ENCODE peak calls at places on chromosomes 6 and 20, in four cellular contexts. R is K562, L is cardiac muscle cell, T is psoas muscle. U is an unnamed sample.
A peak's percentile ranks its signal among the peaks of the same experiment; 100 is the strongest.

GRCh38 chr6:52691718-52692117 is 20.8 kb downstream of the TMEM14A start:
- DNase-seq in L (no peak), T (no peak), R (no peak), U (no peak)

GRCh38 chr6:40719671-40720374 is 132.7 kb upstream of the LRFN2 start:
- DNase-seq in R (no peak), L (peak; percentile 31), T (no peak), U (no peak)

GRCh38 chr6:86685230-86685797 is 252.0 kb upstream of the HTR1E start:
- DNase-seq in R (no peak), L (no peak), T (no peak), U (no peak)

GRCh38 chr6:77462359-77463307 is 658 bp downstream of the HTR1B start:
- DNase-seq in L (peak; percentile 58), T (no peak), R (no peak), U (peak; percentile 55)

GRCh38 chr6:133710826-133711225 is 178.1 kb upstream of the TCF21 start:
- DNase-seq in R (no peak), L (no peak), T (no peak), U (no peak)

GRCh38 chr6:43275782-43276179 is 22.3 kb upstream of the SLC22A7 start:
- DNase-seq in L (no peak), R (no peak), T (no peak), U (no peak)

GRCh38 chr6:158593670-158594069 is 33.8 kb downstream of the TMEM181 start:
- DNase-seq in T (no peak), L (no peak), R (no peak), U (no peak)

GRCh38 chr6:90285611-90286381 is 10.8 kb downstream of the BACH2 start:
- DNase-seq in R (peak; percentile 43), T (peak; percentile 92), L (peak; percentile 94), U (peak; percentile 92)

GRCh38 chr6:95087394-95088097 is 489.8 kb upstream of the MANEA start:
- DNase-seq in R (no peak), T (no peak), L (peak; percentile 86), U (no peak)

GRCh38 chr6:73139681-73140080 is 85.6 kb downstream of the KHDC1L start:
- DNase-seq in L (no peak), R (no peak), T (no peak), U (no peak)

GRCh38 chr20:58600756-58601155 is 50.3 kb upstream of the STX16 start:
- DNase-seq in L (no peak), T (no peak), R (no peak), U (no peak)
- H3K27ac ChIP-seq in L (no peak overlapping the region), T (no peak overlapping the region), R (no peak overlapping the region), U (no peak overlapping the region)

GRCh38 chr6:111788779-111789276 is 84.4 kb downstream of the FYN start:
- DNase-seq in T (no peak), L (no peak), R (peak; percentile 66), U (no peak)
- H3K27ac ChIP-seq in T (no peak overlapping the region), L (no peak overlapping the region), R (no peak overlapping the region), U (no peak overlapping the region)

GRCh38 chr6:147207851-147208754 is 3.9 kb downstream of the STXBP5 start:
- DNase-seq in R (no peak), L (no peak), T (no peak), U (no peak)
- H3K27ac ChIP-seq in R (peak overlapping the region; percentile 88), L (no peak overlapping the region), T (peak overlapping the region; percentile 98), U (no peak overlapping the region)

GRCh38 chr20:31548823-31549512 is 34.7 kb downstream of the HM13 start:
- DNase-seq in R (no peak), L (no peak), T (no peak), U (no peak)

GRCh38 chr20:31547017-31547675 is 32.9 kb downstream of the HM13 start:
- DNase-seq in L (peak; percentile 87), T (peak; percentile 93), R (peak; percentile 64), U (peak; percentile 94)

GRCh38 chr20:31549513-31549880 is 35.3 kb downstream of the HM13 start:
- DNase-seq in R (no peak), T (no peak), L (no peak), U (no peak)

GRCh38 chr20:31550099-31550498 is 35.9 kb downstream of the HM13 start:
- DNase-seq in R (no peak), L (no peak), T (no peak), U (no peak)

GRCh38 chr20:31547720-31548298 is 33.6 kb downstream of the HM13 start:
- DNase-seq in T (no peak), L (no peak), R (no peak), U (no peak)
- H3K27ac ChIP-seq in T (peak overlapping the region; percentile 88), L (peak overlapping the region; percentile 96), R (peak overlapping the region; percentile 95), U (no peak overlapping the region)

GRCh38 chr6:111791415-111791814 is 81.8 kb downstream of the FYN start:
- DNase-seq in R (no peak), L (no peak), T (no peak), U (no peak)

GRCh38 chr6:111794300-111794699 is 79.0 kb downstream of the FYN start:
- DNase-seq in R (no peak), L (no peak), T (no peak), U (no peak)

GRCh38 chr6:111793711-111794111 is 79.5 kb downstream of the FYN start:
- DNase-seq in T (no peak), L (no peak), R (no peak), U (no peak)

GRCh38 chr6:111792914-111793700 is 80.1 kb downstream of the FYN start:
- DNase-seq in L (no peak), R (no peak), T (no peak), U (no peak)

GRCh38 chr6:111792241-111792640 is 81.0 kb downstream of the FYN start:
- DNase-seq in T (no peak), L (no peak), R (peak; percentile 34), U (no peak)
- H3K27ac ChIP-seq in T (no peak overlapping the region), L (no peak overlapping the region), R (no peak overlapping the region), U (no peak overlapping the region)

GRCh38 chr6:1678201-1678600 is 68.5 kb downstream of the FOXC1 start:
- DNase-seq in L (no peak), T (no peak), R (no peak), U (no peak)

GRCh38 chr6:1679691-1680068 is 70.0 kb downstream of the FOXC1 start:
- DNase-seq in T (no peak), R (no peak), L (no peak), U (no peak)

GRCh38 chr6:1678966-1679690 is 69.4 kb downstream of the FOXC1 start:
- DNase-seq in L (no peak), T (peak; percentile 70), R (no peak), U (no peak)
- H3K27ac ChIP-seq in L (no peak overlapping the region), T (peak overlapping the region; percentile 84), R (no peak overlapping the region), U (peak overlapping the region; percentile 65)

GRCh38 chr20:44582321-44583025 is at the start of gene PKIG:
- DNase-seq in R (no peak), T (peak; percentile 78), L (no peak), U (no peak)

GRCh38 chr20:44579313-44580090 is 2.9 kb upstream of the PKIG start:
- DNase-seq in R (no peak), L (no peak), T (no peak), U (no peak)

GRCh38 chr20:44580581-44581268 is 1.7 kb upstream of the PKIG start:
- DNase-seq in T (peak; percentile 63), L (no peak), R (no peak), U (no peak)

GRCh38 chr20:44583179-44583578 is 800 bp downstream of the PKIG start:
- DNase-seq in L (no peak), R (no peak), T (no peak), U (no peak)

DNA sequence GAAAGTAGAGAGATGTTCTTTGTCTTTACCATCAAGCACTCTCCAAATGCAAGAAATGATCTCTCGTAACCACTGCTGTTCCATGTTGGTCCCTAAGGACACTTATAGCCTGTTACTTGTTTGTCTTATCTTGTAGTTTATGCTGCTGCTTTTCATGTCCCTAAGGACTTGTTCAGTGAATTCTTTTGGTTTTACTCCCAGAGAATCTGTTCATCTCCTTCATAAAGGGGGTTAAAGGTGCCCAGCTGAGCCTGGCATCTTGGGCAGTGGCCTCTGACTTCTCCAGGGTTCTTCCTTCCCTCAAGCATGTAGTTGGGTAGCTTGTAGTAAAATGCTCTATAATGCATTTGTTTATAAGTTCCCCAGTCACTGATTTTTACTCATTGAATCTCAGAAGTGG is 864 bp upstream of the PKIG start:
- DNase-seq in R (no peak), T (no peak), L (no peak), U (no peak)
- H3K27ac ChIP-seq in R (no peak overlapping the region), T (peak overlapping the region; percentile 96), L (no peak overlapping the region), U (peak overlapping the region; percentile 86)

DNA sequence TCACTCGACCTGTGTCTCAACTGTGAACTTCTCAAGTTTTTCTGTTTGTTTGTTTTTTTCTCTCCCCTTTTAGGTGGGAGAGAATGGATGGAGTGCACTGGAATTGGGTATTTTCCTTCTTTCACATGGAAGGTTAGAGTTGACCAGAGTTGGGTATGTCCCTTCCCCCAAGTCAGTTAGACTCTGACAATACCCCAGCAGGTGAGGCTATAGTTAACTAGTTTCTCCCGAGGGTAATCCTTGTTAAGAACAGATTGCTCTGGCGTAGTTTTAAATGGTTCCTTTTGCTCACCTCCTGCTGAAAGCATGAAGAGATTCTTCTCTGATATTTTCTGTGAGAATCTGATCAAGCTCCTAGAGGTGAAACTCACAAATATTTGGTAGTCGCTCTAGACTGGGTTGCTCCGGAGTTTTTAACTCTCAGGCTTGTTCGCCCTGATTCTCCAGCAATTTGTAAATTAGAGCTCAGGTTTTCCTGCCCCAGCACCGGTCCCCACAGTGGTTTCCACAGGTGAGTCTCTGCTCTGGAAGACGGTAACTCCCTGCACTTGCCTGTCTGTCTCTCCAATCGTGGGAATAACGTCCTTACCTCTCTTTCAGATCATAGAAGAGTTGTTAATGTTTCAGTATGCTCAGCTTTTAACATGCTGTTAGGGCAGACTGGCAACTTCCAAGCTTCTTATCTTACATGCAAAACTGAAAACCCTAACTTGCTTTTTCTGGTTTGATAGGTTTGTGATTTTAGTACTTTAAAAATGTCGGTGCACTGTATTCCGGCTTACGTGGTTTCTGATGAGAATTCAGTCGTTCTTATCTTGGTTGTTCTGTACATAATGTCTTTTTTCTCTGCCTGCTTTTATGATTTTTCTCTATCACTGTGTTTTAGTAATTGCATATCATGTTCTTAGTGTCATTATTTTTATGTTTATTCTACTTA is 111.2 kb upstream of the HIVEP1 start:
- DNase-seq in L (no peak), R (no peak), T (no peak), U (no peak)
- H3K27ac ChIP-seq in L (no peak overlapping the region), R (peak overlapping the region; percentile 60), T (no peak overlapping the region), U (no peak overlapping the region)